ENCODE peak calls at places on chromosomes 5 and 9, in six cellular contexts. R is endothelial cell; F is Calu3; E is CD8-positive, alpha-beta T cell; P is stimulated activated CD8-positive, alpha-beta memory T cell treated with anti-CD3 and anti-CD28 coated beads, Interleukin-7, amount 100 ng/mL, for 1 hour; B is activated T-helper 1 cell treated with Interleukin-2 at 50 U/mL for 16 hours. H is an unnamed sample.

GRCh38 chr5:132821350-132821749 is 8.2 kb downstream of the SOWAHA start:
- DNase-seq in R (no peak), F (no peak), E (no peak), P (no peak), B (no peak), H (no peak)

GRCh38 chr9:757246-757881 is 84.1 kb upstream of the DMRT1 start:
- DNase-seq in R (peak), F (peak), E (no peak), P (no peak), B (no peak), H (no peak)

GRCh38 chr9:93004561-93004960 is 53.9 kb upstream of the SUSD3 start:
- DNase-seq in R (no peak), F (no peak), E (no peak), P (no peak), B (no peak), H (no peak)

GRCh38 chr9:108477538-108478006 is 378.2 kb downstream of the ACTL7B start:
- DNase-seq in R (no peak), F (no peak), E (no peak), P (no peak), B (no peak), H (peak)

GRCh38 chr5:71533614-71534013 is 53.5 kb upstream of the MCCC2 start:
- DNase-seq in R (no peak), F (no peak), E (no peak), P (no peak), B (no peak), H (peak)

GRCh38 chr5:35476046-35476445 is 141.6 kb upstream of the SPEF2 start:
- DNase-seq in R (no peak), F (no peak), E (no peak), P (no peak), B (no peak), H (no peak)

GRCh38 chr5:36367524-36367923 is 65.8 kb upstream of the RANBP3L start:
- DNase-seq in R (no peak), F (no peak), E (no peak), P (no peak), B (no peak), H (no peak)

GRCh38 chr5:23001120-23001519 is 148.0 kb upstream of the CDH12 start:
- DNase-seq in R (no peak), F (no peak), E (no peak), P (no peak), B (no peak), H (no peak)

H was measured in Panc1.